ENCODE peak calls at places on chromosomes 7 and 10, in nine cellular contexts. V is brain microvascular endothelial cell; G is CD8-positive, alpha-beta T cell; I is IMR-90; Q is LNCaP clone FGC; B is choroid plexus epithelial cell; L is spleen; W is A549; N is lower leg skin. Z is an unnamed sample.

GRCh38 chr7:141304291-141304690 is 230.4 kb downstream of the TMEM178B start:
- DNase-seq in V (no peak), G (no peak), I (no peak), Q (no peak), B (no peak), L (no peak), W (no peak), N (no peak), Z (no peak)

GRCh38 chr7:27689045-27689877 is 26.6 kb upstream of the HIBADH start:
- DNase-seq in V (peak), G (no peak), I (peak), Q (no peak), B (peak), L (no peak), W (peak), N (no peak), Z (peak)

GRCh38 chr7:152637920-152638580 is 37.9 kb downstream of the XRCC2 start:
- DNase-seq in V (no peak), G (no peak), I (no peak), Q (no peak), B (no peak), L (no peak), W (no peak), N (no peak), Z (no peak)

GRCh38 chr10:48237856-48238250 is 36.6 kb downstream of the FRMPD2 start:
- DNase-seq in V (no peak), G (no peak), I (no peak), Q (no peak), B (no peak), L (no peak), W (no peak), N (no peak), Z (no peak)

GRCh38 chr10:21507066-21507669 is 18.3 kb downstream of the SKIDA1 start:
- DNase-seq in V (no peak), G (no peak), I (no peak), Q (no peak), B (no peak), L (peak), W (no peak), N (no peak), Z (no peak)

GRCh38 chr7:131039836-131040235 is 287.8 kb upstream of the MKLN1 start:
- DNase-seq in V (no peak), G (no peak), I (no peak), Q (no peak), B (no peak), L (no peak), W (no peak), N (no peak), Z (no peak)

GRCh38 chr10:86047588-86047987 is 319.0 kb downstream of the GRID1 start:
- DNase-seq in V (no peak), G (no peak), I (no peak), Q (no peak), B (no peak), L (no peak), W (no peak), N (no peak), Z (no peak)

GRCh38 chr10:36188054-36188453 is 546.0 kb upstream of the FZD8 start:
- DNase-seq in V (no peak), G (no peak), I (no peak), Q (no peak), B (no peak), L (no peak), W (no peak), N (peak), Z (no peak)

GRCh38 chr10:11746883-11747539 is 4.8 kb downstream of the ECHDC3 start:
- DNase-seq in V (no peak), G (no peak), I (no peak), Q (no peak), B (peak), L (peak), W (no peak), N (peak), Z (peak)

DNA sequence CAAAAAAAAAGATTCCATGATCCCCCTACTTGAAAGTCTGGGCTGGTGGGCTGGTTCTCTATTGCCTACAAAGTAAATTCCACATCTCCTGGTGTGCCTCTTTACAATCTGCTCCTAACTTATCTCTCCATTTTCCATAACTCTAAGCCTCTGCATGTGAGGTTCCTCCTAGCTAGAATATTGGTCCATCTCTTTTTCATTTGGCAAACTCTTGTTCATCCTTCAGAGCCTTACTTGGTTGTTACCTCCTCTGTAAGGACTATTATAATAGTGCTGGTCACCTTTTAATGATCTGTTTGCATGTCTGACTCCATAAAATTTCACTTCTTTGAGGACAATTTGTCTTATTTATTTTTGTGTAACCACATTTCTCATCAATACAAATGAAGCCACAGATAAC is 1.6 kb upstream of the NRCAM start:
- DNase-seq in V (no peak), G (no peak), I (no peak), Q (no peak), B (no peak), L (no peak), W (no peak), N (no peak), Z (no peak)
- H3K4me3 ChIP-seq in V (no peak), G (no peak), I (no peak), Q (no peak), B (no peak), L (no peak), W (no peak), N (no peak), Z (no peak)

GRCh38 chr7:42247301-42247700 is 10.3 kb upstream of the GLI3 start:
- DNase-seq in V (peak), G (no peak), I (peak), Q (no peak), B (peak), L (no peak), W (no peak), N (no peak), Z (peak)
- TF ChIP-seq CTCF in V (peak), G (no peak), I (peak), Q (no peak), B (peak), L (no peak), W (no peak), N (no peak), Z (peak)

GRCh38 chr10:5496261-5497250 is 2.8 kb downstream of the CALML5 start:
- DNase-seq in V (no peak), G (no peak), I (no peak), Q (no peak), B (no peak), L (no peak), W (no peak), N (no peak), Z (no peak)
- H3K4me3 ChIP-seq in V (no peak), G (no peak), I (no peak), Q (no peak), B (no peak), L (no peak), W (no peak), N (no peak), Z (no peak)

GRCh38 chr10:1070939-1071338 is 14.8 kb downstream of the WDR37 start:
- DNase-seq in V (peak), G (no peak), I (peak), Q (no peak), B (peak), L (no peak), W (no peak), N (no peak), Z (peak)

GRCh38 chr10:1074748-1075358 is 18.7 kb downstream of the WDR37 start:
- DNase-seq in V (no peak), G (no peak), I (no peak), Q (no peak), B (peak), L (no peak), W (peak), N (no peak), Z (peak)

GRCh38 chr10:1069680-1070079 is 13.5 kb downstream of the WDR37 start:
- DNase-seq in V (no peak), G (no peak), I (no peak), Q (no peak), B (no peak), L (no peak), W (no peak), N (no peak), Z (no peak)

GRCh38 chr10:1078668-1079067 is 22.5 kb downstream of the WDR37 start:
- DNase-seq in V (no peak), G (no peak), I (no peak), Q (no peak), B (no peak), L (no peak), W (no peak), N (no peak), Z (no peak)

DNA sequence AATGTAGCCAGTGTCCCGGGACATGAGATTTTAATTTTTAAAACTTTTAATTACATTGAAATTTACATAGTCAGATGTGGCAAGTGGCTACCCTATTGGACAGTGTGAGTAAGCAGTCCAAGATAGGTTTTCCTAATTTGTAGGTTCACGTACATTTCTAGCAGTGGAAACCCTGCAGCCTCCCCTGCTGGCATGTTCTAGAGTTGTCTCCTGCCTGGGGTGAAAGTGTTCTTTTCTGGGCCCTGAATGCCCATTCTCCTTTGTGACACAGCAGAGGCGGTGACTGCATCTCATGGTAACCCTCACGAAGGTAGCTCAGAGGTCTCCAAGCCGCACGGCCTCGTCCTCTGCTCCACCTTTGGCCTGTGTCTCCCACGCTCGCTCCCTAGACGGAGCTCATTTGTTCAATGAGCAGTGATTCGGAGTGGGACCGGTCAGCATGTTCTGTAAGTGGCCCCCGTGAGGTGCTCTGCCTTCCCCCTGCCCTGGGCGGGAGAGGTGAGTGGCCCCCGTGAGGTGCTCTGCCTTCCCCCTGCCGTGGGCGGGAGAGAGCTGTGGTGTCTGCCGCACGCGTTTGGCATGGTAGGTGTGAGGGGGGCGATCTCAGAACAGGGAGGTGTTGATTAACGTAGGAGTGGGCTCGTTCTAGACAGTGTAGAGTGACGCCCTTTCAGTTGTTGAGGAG is 18.0 kb downstream of the WDR37 start:
- DNase-seq in V (no peak), G (no peak), I (no peak), Q (no peak), B (no peak), L (no peak), W (peak), N (no peak), Z (no peak)
- TF ChIP-seq CTCF in V (peak), G (peak), I (no peak), Q (no peak), B (peak), L (no peak), W (no peak), N (no peak), Z (no peak)

GRCh38 chr10:103584216-103585010 is 90.9 kb downstream of the NEURL1 start:
- DNase-seq in V (no peak), G (peak), I (no peak), Q (no peak), B (no peak), L (peak), W (no peak), N (no peak), Z (no peak)
- H3K4me3 ChIP-seq in V (no peak), G (peak), I (peak), Q (no peak), B (peak), L (peak), W (no peak), N (peak), Z (peak)

GRCh38 chr7:158355456-158356065 is 232.1 kb downstream of the PTPRN2 start:
- DNase-seq in V (peak), G (no peak), I (no peak), Q (no peak), B (peak), L (peak), W (peak), N (no peak), Z (no peak)
- TF ChIP-seq CTCF in V (peak), G (no peak), I (no peak), Q (peak), B (peak), L (no peak), W (no peak), N (no peak), Z (no peak)